ENCODE peak calls at places on chromosomes 4 and X, in seven cellular contexts. N is esophagus squamous epithelium, M is body of pancreas, P is right atrium auricular region, C is Panc1, O is psoas muscle, Y is cardiac muscle cell. E is an unnamed sample.

GRCh38 chr4:7478665-7479064 is 43.9 kb upstream of the PSAPL1 start:
- DNase-seq in O (no peak), N (no peak), M (no peak), P (no peak), C (no peak), Y (no peak), E (peak; percentile 56)

GRCh38 chr4:139658185-139658584 is 7.4 kb upstream of the MGST2 start:
- DNase-seq in M (no peak), Y (no peak), N (no peak), O (no peak), P (no peak), C (no peak), E (no peak)

GRCh38 chrX:19852014-19853005 is 35.1 kb downstream of the SH3KBP1 start:
- DNase-seq in P (no peak), N (no peak), C (no peak), M (peak; percentile 8), Y (peak; percentile 84), O (no peak), E (no peak)

GRCh38 chrX:69163936-69164741 is 1.1 kb downstream of the PJA1 start:
- DNase-seq in O (peak; percentile 18), P (no peak), M (peak; percentile 33), C (no peak), Y (peak; percentile 20), N (no peak), E (no peak)

GRCh38 chr4:99624141-99624719 is 33.4 kb downstream of the C4orf54 start:
- DNase-seq in C (no peak), O (no peak), P (no peak), Y (no peak), M (no peak), N (no peak), E (no peak)

GRCh38 chr4:149161247-149161646 is 654.4 kb downstream of the IQCM start:
- DNase-seq in Y (peak; percentile 11), C (no peak), M (no peak), P (no peak), O (no peak), N (no peak), E (no peak)

GRCh38 chrX:104742345-104742744 is 176.3 kb downstream of the IL1RAPL2 start:
- DNase-seq in C (no peak), O (no peak), Y (no peak), M (peak; percentile 1), P (no peak), N (no peak), E (no peak)

GRCh38 chrX:150508018-150508417 is 60.4 kb upstream of the MTM1 start:
- DNase-seq in O (no peak), N (no peak), C (no peak), P (no peak), M (peak; percentile 31), Y (no peak), E (no peak)

GRCh38 chrX:69232945-69233344 is 67.7 kb upstream of the PJA1 start:
- DNase-seq in C (no peak), M (no peak), N (no peak), Y (no peak), P (no peak), O (no peak), E (no peak)

GRCh38 chrX:68703369-68703768 is 55.9 kb downstream of the STARD8 start:
- DNase-seq in P (no peak), O (no peak), C (no peak), M (no peak), Y (no peak), N (no peak), E (no peak)

GRCh38 chrX:53093748-53094583 is at the start of gene KANTR:
- DNase-seq in M (peak; percentile 94), N (peak; percentile 54), Y (peak; percentile 95), P (peak; percentile 93), O (peak; percentile 83), C (peak; percentile 88), E (peak; percentile 86)

GRCh38 chr4:43987331-43987944 is 461.2 kb downstream of the KCTD8 start:
- DNase-seq in O (no peak), M (no peak), C (no peak), Y (no peak), P (no peak), N (no peak), E (no peak)

GRCh38 chrX:108412783-108413182 is 25.4 kb downstream of the COL4A6 start:
- DNase-seq in N (no peak), O (no peak), M (no peak), P (no peak), Y (no peak), C (no peak), E (no peak)

GRCh38 chr4:77618383-77619241 is 13.0 kb downstream of the CXCL13 start:
- DNase-seq in O (peak; percentile 16), Y (peak; percentile 85), C (peak; percentile 43), N (no peak), P (peak; percentile 72), M (peak; percentile 88), E (peak; percentile 56)

GRCh38 chr4:164215113-164215741 is 538.7 kb upstream of the SMIM31 start:
- DNase-seq in Y (no peak), C (no peak), O (no peak), N (no peak), P (no peak), M (no peak), E (no peak)

DNA sequence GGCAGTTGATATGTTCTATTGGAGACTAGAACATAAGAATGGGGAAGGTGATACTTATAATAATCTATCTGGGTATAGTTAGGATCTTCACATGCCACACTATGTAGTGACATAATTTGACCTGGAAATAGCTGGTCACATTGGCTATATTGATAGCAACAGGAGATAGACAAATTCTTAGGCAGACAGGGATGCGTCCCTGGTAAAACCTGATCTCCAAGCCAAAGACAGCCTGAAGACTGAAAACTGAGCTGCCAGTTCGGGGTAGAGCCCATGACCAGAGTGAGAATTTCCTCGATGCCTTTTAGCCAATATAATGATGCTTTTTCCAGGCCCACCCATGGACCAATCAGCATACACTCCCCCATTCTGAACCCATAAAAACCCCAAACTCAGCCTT is 12.6 kb upstream of the CXCL2 start:
- DNase-seq in P (no peak), N (no peak), C (no peak), M (no peak), Y (no peak), O (no peak), E (no peak)
- H3K4me1 ChIP-seq in P (no peaks in the 10 kb centered on the region), N (peaks cover 36% of the 10 kb centered on the region), C (no peaks in the 10 kb centered on the region), M (peaks cover 27% of the 10 kb centered on the region), Y (no peaks in the 10 kb centered on the region), O (peaks cover 12% of the 10 kb centered on the region), E (peaks cover 39% of the 10 kb centered on the region)

DNA sequence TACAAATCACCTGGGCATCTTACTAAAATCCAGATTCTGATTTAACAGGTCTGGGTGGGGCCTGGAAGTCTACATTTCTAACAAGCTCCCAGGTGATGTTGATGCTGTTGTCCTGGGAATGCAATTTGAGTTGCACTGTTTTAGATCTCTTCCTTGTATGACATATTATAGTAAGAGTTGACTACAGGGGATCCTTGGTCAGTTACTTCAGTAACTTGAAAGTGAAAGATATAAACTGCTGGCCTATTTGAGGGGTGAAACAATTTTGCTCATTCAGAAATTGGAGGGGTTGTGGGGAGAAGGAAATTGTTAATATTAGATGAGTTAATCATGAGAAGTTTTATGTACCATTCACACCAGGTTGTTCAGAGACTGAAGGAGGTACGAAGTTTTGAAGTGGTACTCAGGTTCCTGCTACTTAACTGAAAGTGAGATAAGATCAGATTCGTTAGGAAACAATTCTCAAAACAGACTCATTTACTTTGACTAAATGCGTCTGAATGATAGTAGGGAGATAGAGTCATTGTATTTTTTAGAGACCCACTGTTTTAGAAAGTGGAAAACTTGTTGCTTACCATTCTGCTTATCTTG is 12.5 kb downstream of the SH2D1A start:
- DNase-seq in C (no peak), M (no peak), P (no peak), N (no peak), Y (no peak), O (no peak), E (no peak)
- TF ChIP-seq CTCF in C (no peak), M (no peak), P (no peak), N (no peak), Y (no peak), O (no peak), E (no peak)

GRCh38 chrX:102659790-102660757 is 8.8 kb downstream of the GPRASP1 start:
- DNase-seq in O (peak; percentile 85), N (peak; percentile 16), P (peak; percentile 92), C (peak; percentile 53), M (peak; percentile 88), Y (peak; percentile 76), E (peak; percentile 88)
- H3K27ac ChIP-seq in O (peak overlapping the region; percentile 63), N (peak overlapping the region; percentile 57), P (peak overlapping the region; percentile 65), C (peak overlapping the region; percentile 77), M (peak overlapping the region; percentile 66), Y (peak overlapping the region; percentile 75), E (peak overlapping the region; percentile 53)

GRCh38 chrX:17412692-17413091 is 37.7 kb downstream of the NHS start:
- DNase-seq in C (peak; percentile 2), M (no peak), N (no peak), O (no peak), P (no peak), Y (peak; percentile 27), E (no peak)

GRCh38 chrX:17413228-17413627 is 38.2 kb downstream of the NHS start:
- DNase-seq in C (peak; percentile 10), N (no peak), P (no peak), M (no peak), O (no peak), Y (peak; percentile 71), E (no peak)

GRCh38 chrX:17414839-17415238 is 39.8 kb downstream of the NHS start:
- DNase-seq in N (no peak), P (peak; percentile 59), O (peak; percentile 12), Y (no peak), C (no peak), M (peak; percentile 25), E (no peak)

GRCh38 chrX:17415242-17415815 is 40.3 kb downstream of the NHS start:
- DNase-seq in N (no peak), P (no peak), Y (peak; percentile 46), O (no peak), M (no peak), C (no peak), E (no peak)

GRCh38 chrX:17414057-17414658 is 39.2 kb downstream of the NHS start:
- DNase-seq in C (no peak), Y (peak; percentile 25), M (no peak), N (no peak), P (no peak), O (no peak), E (no peak)
- H3K4me1 ChIP-seq in C (no peaks in the 10 kb centered on the region), Y (peaks cover 16% of the 10 kb centered on the region), M (no peaks in the 10 kb centered on the region), N (peaks cover 9% of the 10 kb centered on the region), P (no peaks in the 10 kb centered on the region), O (no peaks in the 10 kb centered on the region), E (no peaks in the 10 kb centered on the region)

GRCh38 chr4:2244947-2245786 is 3.2 kb upstream of the HAUS3 start:
- DNase-seq in P (peak; percentile 58), Y (no peak), C (no peak), M (no peak), N (no peak), O (no peak), E (no peak)

GRCh38 chr4:2241410-2242353 is at the start of the genes HAUS3 and POLN:
- DNase-seq in P (peak; percentile 97), C (peak; percentile 84), O (peak; percentile 98), Y (peak; percentile 98), M (peak; percentile 98), N (peak; percentile 93), E (peak; percentile 100)

GRCh38 chr4:2246384-2247127 is 4.6 kb upstream of the HAUS3 start:
- DNase-seq in N (no peak), M (no peak), P (peak; percentile 43), C (no peak), O (no peak), Y (no peak), E (peak; percentile 50)

GRCh38 chr4:2245787-2246275 is 3.9 kb upstream of the HAUS3 start:
- DNase-seq in O (no peak), C (no peak), M (no peak), Y (no peak), P (peak; percentile 46), N (no peak), E (no peak)

GRCh38 chr4:2243682-2244380 is 1.9 kb upstream of the HAUS3 start:
- DNase-seq in C (no peak), P (peak; percentile 61), Y (peak; percentile 65), N (no peak), O (peak; percentile 58), M (peak; percentile 67), E (peak; percentile 69)
- TF ChIP-seq CTCF in C (no peak), P (peak; percentile 53), Y (peak; percentile 44), N (no peak), O (peak; percentile 5), M (peak; percentile 33), E (no peak)

E was measured in left lung.